ENCODE peak calls at places on chromosome 1, in six cellular contexts. L is dorsolateral prefrontal cortex, A is cardiac muscle cell, X is Caco-2, S is left ventricle myocardium inferior, U is RWPE1. E is an unnamed sample.

GRCh38 chr1:109978761-109979488 is 5.6 kb upstream of the AHCYL1 start:
- DNase-seq in X (no peak), S (no peak), L (no peak), U (no peak), A (no peak), E (no peak)

GRCh38 chr1:175580351-175580750 is 163.0 kb downstream of the TNR start:
- DNase-seq in U (no peak), L (no peak), A (no peak), X (no peak), S (no peak), E (no peak)

GRCh38 chr1:212646588-212646987 is 38.0 kb downstream of the ATF3 start:
- DNase-seq in U (no peak), A (no peak), S (no peak), L (no peak), X (no peak), E (no peak)

GRCh38 chr1:30764939-30765582 is 7.5 kb upstream of the LAPTM5 start:
- DNase-seq in U (no peak), L (no peak), A (no peak), X (no peak), S (no peak), E (no peak)

GRCh38 chr1:9413143-9413876 is 120.6 kb downstream of the SPSB1 start:
- DNase-seq in S (peak), U (peak), A (peak), X (peak), L (no peak), E (no peak)

GRCh38 chr1:110508038-110508437 is 10.9 kb downstream of the KCNA10 start:
- DNase-seq in A (peak), X (peak), S (peak), U (no peak), L (no peak), E (no peak)

GRCh38 chr1:239630767-239631166 is 244.4 kb downstream of the CHRM3 start:
- DNase-seq in A (no peak), X (no peak), L (no peak), U (no peak), S (no peak), E (no peak)

GRCh38 chr1:167297222-167298214 is 76.8 kb downstream of the POU2F1 start:
- DNase-seq in A (no peak), S (no peak), U (no peak), X (peak), L (no peak), E (no peak)

GRCh38 chr1:53069265-53069662 is 7.3 kb downstream of the PODN start:
- DNase-seq in L (no peak), U (no peak), S (peak), A (no peak), X (no peak), E (no peak)

GRCh38 chr1:25797939-25798338 is 2.1 kb upstream of the SELENON start:
- DNase-seq in A (peak), U (no peak), S (no peak), L (no peak), X (peak), E (no peak)

DNA sequence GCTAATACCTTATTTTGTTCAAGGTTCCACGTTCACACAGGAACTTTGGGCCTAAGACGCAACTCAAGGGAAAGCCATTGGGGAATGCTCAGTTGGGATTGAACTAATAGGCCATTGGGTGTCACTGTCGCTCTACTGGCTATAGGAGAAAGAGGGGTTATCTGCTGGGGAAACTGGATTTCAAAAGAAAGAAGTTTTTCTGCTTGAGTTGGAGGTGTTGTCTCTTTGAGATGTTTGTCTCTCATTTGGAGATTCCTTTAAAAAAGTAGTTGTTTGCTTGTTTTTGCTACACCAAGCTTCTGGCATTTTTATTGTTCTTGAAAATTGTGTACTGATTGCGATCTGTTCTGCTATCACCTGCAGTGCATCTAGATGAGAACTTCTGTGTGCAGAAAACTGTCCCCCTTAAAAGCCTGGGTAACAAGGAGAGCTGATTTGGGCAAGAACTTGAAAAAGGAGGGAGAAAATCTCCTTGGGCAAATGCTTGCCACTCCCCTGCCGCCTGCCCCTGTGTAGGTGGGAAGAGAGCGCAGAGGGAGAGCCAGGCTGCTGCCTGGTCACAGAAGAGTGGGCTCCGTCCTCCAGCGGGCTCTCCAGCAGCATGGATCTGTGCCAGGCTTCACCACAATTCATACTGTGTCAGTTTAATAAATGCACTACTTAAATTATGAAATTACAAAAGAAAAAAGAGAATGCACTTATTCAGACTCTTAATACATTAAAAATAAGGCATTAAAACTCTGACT is 39.9 kb downstream of the PEX14 start:
- DNase-seq in A (peak), L (no peak), X (peak), S (no peak), U (peak), E (no peak)
- TF ChIP-seq CTCF in A (peak), L (peak), X (peak), S (peak), U (peak), E (peak)

GRCh38 chr1:23664837-23665795 is 26.5 kb upstream of the RPL11 start:
- DNase-seq in X (no peak), S (no peak), A (peak), U (no peak), L (no peak), E (no peak)
- TF ChIP-seq CTCF in X (no peak), S (peak), A (peak), U (peak), L (no peak), E (peak)

GRCh38 chr1:41023279-41023990 is 1.9 kb upstream of the SLFNL1 start:
- DNase-seq in L (no peak), X (peak), U (no peak), S (no peak), A (no peak), E (no peak)
- TF ChIP-seq CTCF in L (no peak), X (peak), U (no peak), S (no peak), A (peak), E (peak)

DNA sequence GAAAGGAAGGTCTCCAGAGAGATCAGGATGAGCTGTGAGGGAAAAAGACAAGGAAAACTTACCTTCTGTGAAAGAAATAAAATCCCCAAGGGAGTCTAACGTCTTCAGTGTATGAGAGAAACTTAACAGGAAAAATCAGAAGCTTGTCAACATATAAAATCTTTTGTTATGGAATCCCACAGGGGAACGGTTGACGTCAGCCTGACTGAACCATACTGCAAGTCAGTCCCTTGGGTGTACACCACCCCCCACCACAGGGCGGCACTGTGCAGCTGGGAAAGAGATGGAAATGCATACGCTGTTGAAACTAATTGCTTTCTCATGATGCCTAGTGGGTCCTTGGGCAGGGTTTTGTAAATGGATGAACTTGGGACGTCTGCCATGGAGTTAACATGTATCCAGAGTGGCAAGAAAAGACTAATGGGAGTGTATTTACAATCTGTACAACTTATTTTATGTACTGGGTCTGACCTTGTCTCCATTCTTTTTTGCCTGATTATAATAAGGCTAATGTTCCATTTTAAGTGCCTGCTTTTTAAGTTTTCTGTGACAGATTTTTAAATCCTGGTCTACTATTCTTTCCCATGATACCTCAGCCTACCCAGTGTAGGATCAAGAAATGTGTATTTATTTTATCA is 22.7 kb downstream of the UTP25 start:
- DNase-seq in X (peak), U (peak), S (peak), A (peak), L (peak), E (peak)
- TF ChIP-seq CTCF in X (peak), U (peak), S (peak), A (peak), L (peak), E (peak)

GRCh38 chr1:63674238-63674864 is 81.1 kb downstream of the PGM1 start:
- DNase-seq in L (peak), X (peak), A (peak), S (peak), U (peak), E (peak)
- TF ChIP-seq CTCF in L (peak), X (peak), A (peak), S (peak), U (no peak), E (peak)

GRCh38 chr1:228376651-228377631 is 29.7 kb downstream of the TRIM11 start:
- DNase-seq in X (no peak), A (no peak), L (no peak), U (no peak), S (peak), E (no peak)

GRCh38 chr1:228379666-228380065 is 27.0 kb downstream of the TRIM11 start:
- DNase-seq in X (no peak), S (no peak), A (no peak), L (no peak), U (no peak), E (no peak)

GRCh38 chr1:228377664-228378452 is 28.8 kb downstream of the TRIM11 start:
- DNase-seq in A (no peak), L (no peak), S (no peak), U (no peak), X (no peak), E (peak)

GRCh38 chr1:228379165-228379460 is 27.5 kb downstream of the TRIM11 start:
- DNase-seq in A (peak), U (no peak), S (no peak), L (no peak), X (no peak), E (no peak)

DNA sequence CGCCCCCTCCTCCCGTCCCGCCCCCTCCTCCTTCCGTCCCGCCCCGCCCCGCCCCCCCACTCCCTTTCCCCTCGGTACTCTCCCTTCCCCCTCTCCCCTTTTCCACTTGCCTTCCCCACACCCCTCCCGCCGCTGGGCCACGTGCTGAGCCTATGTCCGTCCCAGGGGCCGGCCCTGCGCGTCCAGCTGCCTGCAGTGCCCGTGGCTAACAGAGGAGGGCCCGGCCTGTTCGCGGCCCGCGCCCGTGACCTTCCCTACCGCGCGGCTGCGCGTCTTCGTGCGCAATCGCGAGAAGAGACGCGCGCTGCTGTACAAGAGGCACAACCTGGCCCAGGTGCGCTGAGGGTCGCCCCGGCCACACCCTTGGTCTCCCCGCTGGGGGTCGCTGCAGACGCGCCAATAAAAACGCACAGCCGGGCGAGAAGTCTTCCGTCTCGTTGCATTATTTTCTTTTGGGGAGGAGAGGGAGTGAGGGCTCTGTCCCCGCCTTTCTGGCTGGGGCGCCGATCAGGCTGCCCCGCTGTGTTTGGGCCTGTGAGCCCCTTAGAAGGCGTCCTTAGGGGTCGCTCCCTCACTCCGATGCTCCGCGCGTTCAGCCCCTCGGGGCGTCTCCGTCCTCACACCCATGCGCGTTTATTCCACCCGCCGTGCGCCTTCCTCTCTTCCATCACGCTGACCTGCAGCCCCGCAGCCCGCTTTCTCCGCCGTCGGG is 28.0 kb downstream of the TRIM11 start:
- DNase-seq in A (peak), U (peak), X (peak), S (peak), L (peak), E (peak)
- TF ChIP-seq CTCF in A (peak), U (peak), X (peak), S (peak), L (peak), E (peak)

DNA sequence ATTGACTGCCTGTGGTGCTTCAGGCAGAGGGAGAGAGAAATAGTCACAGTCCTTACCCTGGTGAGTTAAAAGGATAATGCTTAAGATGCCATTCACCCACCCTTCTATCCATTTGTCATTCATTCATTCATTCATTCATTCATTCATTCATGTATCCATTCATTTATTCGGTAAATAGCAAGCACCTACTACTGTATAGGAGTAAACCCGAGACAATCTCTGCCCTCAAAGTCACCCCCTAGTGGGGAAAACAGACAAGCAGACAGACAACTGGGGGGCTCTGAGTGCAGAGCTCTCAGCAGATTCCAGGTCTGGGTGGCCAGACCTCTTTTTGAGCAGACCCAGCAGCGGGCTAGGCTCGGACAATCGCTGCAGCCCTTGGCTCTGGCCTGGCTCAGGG is 14.1 kb upstream of the ACTL8 start:
- DNase-seq in X (no peak), U (no peak), A (no peak), S (no peak), L (no peak), E (no peak)
- TF ChIP-seq CTCF in X (no peak), U (no peak), A (no peak), S (no peak), L (no peak), E (no peak)

GRCh38 chr1:180502361-180503273 is at the start of gene ACBD6:
- DNase-seq in L (peak), U (peak), A (peak), X (peak), S (peak), E (peak)
- TF ChIP-seq CTCF in L (peak), U (no peak), A (peak), X (no peak), S (peak), E (peak)

GRCh38 chr1:226953175-226953800 is 13.2 kb downstream of the COQ8A start:
- DNase-seq in X (no peak), A (no peak), L (no peak), U (no peak), S (no peak), E (no peak)

GRCh38 chr1:226952121-226952441 is 12.0 kb downstream of the COQ8A start:
- DNase-seq in X (no peak), S (no peak), U (no peak), L (no peak), A (no peak), E (no peak)

GRCh38 chr1:226956942-226957713 is 17.0 kb downstream of the COQ8A start:
- DNase-seq in S (no peak), L (no peak), X (no peak), A (no peak), U (no peak), E (no peak)

GRCh38 chr1:226954337-226954736 is 14.2 kb downstream of the COQ8A start:
- DNase-seq in U (no peak), L (no peak), X (no peak), A (no peak), S (no peak), E (no peak)

DNA sequence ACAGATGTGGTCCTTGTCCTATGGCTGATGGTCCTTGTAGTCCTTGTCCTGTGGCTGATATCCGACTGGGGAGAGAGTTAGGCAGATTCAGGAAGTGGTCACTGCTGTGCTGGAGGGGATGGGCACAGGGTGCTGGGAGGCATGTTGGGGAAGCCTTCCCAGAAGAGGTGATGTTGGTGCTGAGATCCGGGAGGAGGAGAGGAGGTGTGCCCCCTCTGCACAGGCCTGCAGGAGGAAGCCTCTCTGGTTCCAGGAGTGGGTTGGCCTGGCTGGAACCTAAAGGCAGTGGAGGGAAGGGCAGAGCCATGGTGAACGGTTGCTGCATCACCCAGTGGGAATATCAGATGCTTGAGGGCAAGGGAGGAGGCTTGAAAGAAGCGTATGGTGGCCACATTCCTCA is 14.7 kb downstream of the COQ8A start:
- DNase-seq in L (no peak), A (no peak), U (no peak), S (no peak), X (no peak), E (no peak)
- TF ChIP-seq CTCF in L (no peak), A (no peak), U (no peak), S (no peak), X (no peak), E (no peak)

GRCh38 chr1:117930173-117930447 is 571 bp downstream of the WDR3 start:
- DNase-seq in L (no peak), S (no peak), U (no peak), A (no peak), X (no peak), E (no peak)

GRCh38 chr1:117932576-117932975 is 3.0 kb downstream of the WDR3 start:
- DNase-seq in S (no peak), A (no peak), U (peak), L (no peak), X (no peak), E (no peak)

GRCh38 chr1:117930484-117930883 is 945 bp downstream of the WDR3 start:
- DNase-seq in U (no peak), A (peak), X (no peak), L (no peak), S (no peak), E (no peak)

GRCh38 chr1:117929340-117930172 is at the start of the genes GDAP2 and WDR3:
- DNase-seq in A (peak), U (peak), S (peak), L (peak), X (peak), E (peak)

GRCh38 chr1:117928881-117929339 is 511 bp downstream of the GDAP2 start:
- DNase-seq in X (peak), A (peak), L (peak), S (peak), U (peak), E (peak)
- TF ChIP-seq CTCF in X (no peak), A (peak), L (no peak), S (peak), U (peak), E (peak)